ENCODE peak calls at places on chromosomes 12 and 14, in eight cellular contexts. I is CD4-positive, CD25-positive, alpha-beta regulatory T cell; C is choroid plexus epithelial cell; T is HL-60; G is MG63; V is fibroblast of pulmonary artery; B is PC-3; H is NB4. M is an unnamed sample.

GRCh38 chr12:123801573-123802178 is 39.6 kb downstream of the DNAH10 start:
- DNase-seq in I (no peak), G (no peak), H (peak; percentile 71), B (peak; percentile 72), T (no peak), C (peak; percentile 61), V (peak; percentile 42), M (peak; percentile 55)

GRCh38 chr12:75764091-75764490 is 252.7 kb upstream of the KRR1 start:
- DNase-seq in I (no peak), H (no peak), T (no peak), G (no peak), B (no peak), V (no peak), C (no peak), M (no peak)

GRCh38 chr12:7844131-7844530 is 28.6 kb downstream of the SLC2A14 start:
- DNase-seq in V (peak; percentile 34), I (no peak), C (peak; percentile 33), G (no peak), B (no peak), H (no peak), T (no peak), M (no peak)

GRCh38 chr14:96164861-96165490 is 39.7 kb upstream of the BDKRB2 start:
- DNase-seq in H (no peak), I (no peak), B (no peak), C (no peak), T (no peak), G (no peak), V (no peak), M (no peak)

GRCh38 chr14:93788557-93789365 is 476 bp upstream of the PRIMA1 start:
- DNase-seq in B (peak; percentile 12), I (no peak), T (no peak), H (no peak), C (no peak), V (no peak), G (peak; percentile 60), M (no peak)

GRCh38 chr12:115137812-115138521 is 454.0 kb upstream of the TBX3 start:
- DNase-seq in C (no peak), V (no peak), I (no peak), T (no peak), B (no peak), H (no peak), G (no peak), M (no peak)

GRCh38 chr12:132818562-132818961 is 10.1 kb downstream of the GOLGA3 start:
- DNase-seq in H (no peak), T (no peak), I (no peak), C (no peak), B (no peak), G (no peak), V (no peak), M (no peak)

GRCh38 chr12:122473543-122474323 is 27.0 kb downstream of the ZCCHC8 start:
- DNase-seq in C (peak; percentile 77), I (no peak), G (no peak), B (no peak), V (peak; percentile 51), H (peak; percentile 60), T (no peak), M (peak; percentile 53)

GRCh38 chr14:68809524-68809923 is 16.7 kb upstream of the ZFP36L1 start:
- DNase-seq in H (no peak), C (no peak), I (no peak), G (no peak), B (no peak), V (no peak), T (no peak), M (no peak)

GRCh38 chr14:50091240-50091914 is 25.0 kb downstream of the VCPKMT start:
- DNase-seq in C (no peak), V (no peak), H (no peak), T (peak; percentile 20), G (no peak), I (no peak), B (no peak), M (no peak)

GRCh38 chr14:95290769-95291440 is 28.8 kb downstream of the CLMN start:
- DNase-seq in G (no peak), H (no peak), C (no peak), B (peak; percentile 75), I (no peak), V (no peak), T (no peak), M (peak; percentile 72)

DNA sequence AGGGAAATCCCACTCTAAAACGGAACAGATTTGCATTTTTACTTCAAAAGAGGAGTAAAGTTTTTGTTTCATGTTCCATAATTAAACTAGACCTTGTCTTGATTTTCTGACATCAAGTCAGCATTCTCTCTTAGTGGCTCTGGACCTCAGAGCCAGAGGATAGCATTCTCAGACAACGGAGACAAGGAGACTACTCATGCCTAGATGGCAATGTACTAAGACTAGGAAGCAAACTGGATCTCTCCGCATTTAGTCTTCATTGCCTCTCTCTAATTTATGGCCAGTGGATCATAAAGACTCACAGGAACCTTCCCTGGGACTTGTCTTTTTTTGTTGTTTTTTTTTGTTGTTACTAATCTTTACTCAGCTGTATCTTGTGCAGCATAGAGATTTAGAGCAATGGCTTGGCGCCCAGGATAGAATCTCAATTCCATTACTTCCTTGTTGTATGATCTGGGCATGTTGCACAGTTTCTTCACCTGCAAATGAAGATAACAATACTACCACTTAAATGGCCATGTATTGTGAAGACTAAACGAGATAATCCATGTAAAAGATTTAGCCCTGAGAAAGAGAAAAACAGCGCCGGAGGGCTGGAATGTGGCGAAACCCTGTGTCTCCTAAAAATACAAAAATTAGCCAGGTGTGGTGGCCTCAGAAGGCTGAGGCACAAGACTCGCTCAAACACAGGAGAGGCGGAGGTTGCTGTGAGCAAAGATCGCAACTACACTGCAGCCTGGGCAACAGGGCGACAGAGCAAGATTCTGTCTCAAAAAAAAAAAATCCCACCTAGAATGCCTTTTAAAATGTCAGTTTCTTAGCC is 4.0 kb upstream of the GEMIN2 start:
- DNase-seq in I (no peak), T (no peak), C (no peak), H (no peak), G (no peak), B (no peak), V (no peak), M (no peak)
- H3K4me3 ChIP-seq in I (no peak overlapping the region), T (no peak overlapping the region), C (no peak overlapping the region), H (no peak overlapping the region), G (no peak overlapping the region), B (peak overlapping the region; percentile 16), V (no peak overlapping the region), M (no peak overlapping the region)

GRCh38 chr14:102256691-102257090 is 48.3 kb downstream of the MOK start:
- DNase-seq in C (no peak), G (no peak), I (no peak), V (no peak), T (no peak), H (no peak), B (no peak), M (no peak)
- H3K4me3 ChIP-seq in C (no peak overlapping the region), G (no peak overlapping the region), I (no peak overlapping the region), V (no peak overlapping the region), T (no peak overlapping the region), H (no peak overlapping the region), B (no peak overlapping the region), M (no peak overlapping the region)

DNA sequence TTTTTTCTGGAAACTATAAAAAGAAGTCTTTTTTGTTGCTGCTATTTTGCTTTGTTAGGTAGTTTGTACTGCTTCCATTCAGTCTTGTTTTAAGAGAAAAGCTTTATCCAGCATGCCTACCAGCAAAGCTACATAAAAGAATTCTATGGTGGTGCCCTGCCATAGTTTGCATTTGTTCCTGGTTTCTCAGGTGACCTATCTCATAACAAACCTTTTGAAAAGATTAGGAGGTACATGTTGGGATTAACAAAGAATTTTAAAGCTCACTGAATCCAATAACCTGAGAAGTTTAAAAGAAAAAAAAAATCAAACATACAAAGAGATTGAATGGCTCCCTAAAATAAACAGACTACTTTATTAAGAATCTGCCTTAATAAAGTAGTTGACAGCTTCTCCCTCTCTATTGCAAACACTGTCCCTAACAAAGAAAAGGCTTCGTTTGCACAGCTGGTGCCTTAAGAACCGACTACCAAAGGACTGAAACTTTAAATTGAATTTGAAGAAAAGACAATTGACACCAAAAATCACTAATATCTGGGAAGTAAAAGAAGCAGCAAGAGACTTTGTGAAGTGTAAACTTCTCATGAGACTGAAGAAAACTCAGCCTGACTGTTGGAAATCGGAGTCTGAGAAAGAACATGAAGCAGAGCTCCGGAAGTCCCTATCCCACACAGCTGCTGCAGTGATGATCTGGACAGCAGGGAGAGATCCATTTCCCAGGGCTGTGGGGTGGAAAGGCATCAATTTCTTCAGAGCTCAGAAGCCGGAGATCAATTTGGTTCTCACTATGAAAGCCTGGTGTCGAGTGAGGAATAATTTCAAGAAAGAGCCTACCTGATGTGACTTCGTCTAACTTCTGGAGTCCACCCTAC is 102.7 kb upstream of the PLEKHA5 start:
- DNase-seq in V (no peak), H (no peak), G (no peak), T (no peak), C (no peak), B (no peak), I (no peak), M (no peak)
- H3K4me3 ChIP-seq in V (no peak overlapping the region), H (no peak overlapping the region), G (no peak overlapping the region), T (no peak overlapping the region), C (no peak overlapping the region), B (no peak overlapping the region), I (no peak overlapping the region), M (no peak overlapping the region)

GRCh38 chr12:6336079-6336858 is 5.6 kb downstream of the TNFRSF1A start:
- DNase-seq in I (peak; percentile 25), T (peak; percentile 94), V (peak; percentile 100), H (peak; percentile 96), C (peak; percentile 99), B (peak; percentile 97), G (peak; percentile 99), M (peak; percentile 99)
- H3K4me3 ChIP-seq in I (peak overlapping the region; percentile 94), T (peak overlapping the region; percentile 77), V (peak overlapping the region; percentile 100), H (peak overlapping the region; percentile 98), C (peak overlapping the region; percentile 99), B (peak overlapping the region; percentile 90), G (peak overlapping the region; percentile 39), M (peak overlapping the region; percentile 27)

GRCh38 chr12:48004039-48004940 is at the start of gene COL2A1:
- DNase-seq in B (peak; percentile 27), G (peak; percentile 26), I (no peak), C (no peak), T (peak; percentile 24), V (no peak), H (peak; percentile 59), M (no peak)

GRCh38 chr12:48002773-48003218 is 1.5 kb downstream of the COL2A1 start:
- DNase-seq in G (no peak), T (no peak), I (no peak), H (no peak), C (peak; percentile 33), V (peak; percentile 20), B (peak; percentile 25), M (peak; percentile 23)

GRCh38 chr12:48002179-48002601 is 2.1 kb downstream of the COL2A1 start:
- DNase-seq in C (no peak), G (no peak), T (no peak), V (no peak), B (no peak), H (no peak), I (no peak), M (no peak)

GRCh38 chr12:48004941-48005749 is 869 bp upstream of the COL2A1 start:
- DNase-seq in G (no peak), V (no peak), B (no peak), T (no peak), I (no peak), H (no peak), C (no peak), M (no peak)

GRCh38 chr12:48003226-48004038 is 844 bp downstream of the COL2A1 start:
- DNase-seq in B (peak; percentile 4), G (no peak), C (no peak), I (no peak), T (no peak), V (no peak), H (peak; percentile 22), M (no peak)
- H3K4me3 ChIP-seq in B (peak overlapping the region; percentile 72), G (no peak overlapping the region), C (no peak overlapping the region), I (peak overlapping the region; percentile 48), T (no peak overlapping the region), V (no peak overlapping the region), H (no peak overlapping the region), M (no peak overlapping the region)